ENCODE peak calls at places on chromosome 15, in four cellular contexts. One of them, this sample, is unnamed.

GRCh38 chr15:61169904-61170695 is 59.0 kb downstream of the RORA start:
- DNase-seq in ovary: no peak
- DNase-seq in foreskin fibroblast: no peak
- DNase-seq in neuronal stem cell: no peak
- DNase-seq in this sample: no peak

GRCh38 chr15:43517354-43518072 is at the start of gene MAP1A:
- DNase-seq in ovary: peak; percentile 65
- DNase-seq in foreskin fibroblast: no peak
- DNase-seq in neuronal stem cell: no peak
- DNase-seq in this sample: peak; percentile 34

GRCh38 chr15:58551764-58552504 is 120.1 kb downstream of the LIPC start:
- DNase-seq in ovary: no peak
- DNase-seq in foreskin fibroblast: peak; percentile 90
- DNase-seq in neuronal stem cell: no peak
- DNase-seq in this sample: peak; percentile 93

GRCh38 chr15:95226835-95227234 is 995.5 kb downstream of the MCTP2 start:
- DNase-seq in ovary: no peak
- DNase-seq in foreskin fibroblast: no peak
- DNase-seq in neuronal stem cell: no peak
- DNase-seq in this sample: no peak

GRCh38 chr15:56758770-56759449 is 25.6 kb upstream of the ZNF280D start:
- DNase-seq in ovary: no peak
- DNase-seq in foreskin fibroblast: peak; percentile 52
- DNase-seq in neuronal stem cell: no peak
- DNase-seq in this sample: no peak

GRCh38 chr15:87287156-87287555 is 969.4 kb downstream of the NTRK3 start:
- DNase-seq in ovary: no peak
- DNase-seq in foreskin fibroblast: peak; percentile 12
- DNase-seq in neuronal stem cell: no peak
- DNase-seq in this sample: peak; percentile 14

GRCh38 chr15:37101634-37102314 is 1.4 kb upstream of the MEIS2 start:
- DNase-seq in ovary: peak; percentile 86
- DNase-seq in foreskin fibroblast: peak; percentile 74
- DNase-seq in neuronal stem cell: peak; percentile 48
- DNase-seq in this sample: peak; percentile 42

GRCh38 chr15:38389924-38390542 is 63.9 kb upstream of the FAM98B start:
- DNase-seq in ovary: peak; percentile 40
- DNase-seq in foreskin fibroblast: no peak
- DNase-seq in neuronal stem cell: peak; percentile 44
- DNase-seq in this sample: no peak

GRCh38 chr15:35783203-35783602 is 237.2 kb upstream of the DPH6 start:
- DNase-seq in ovary: no peak
- DNase-seq in foreskin fibroblast: no peak
- DNase-seq in neuronal stem cell: no peak
- DNase-seq in this sample: no peak
- H3K4me3 ChIP-seq in ovary: no peak overlapping the region
- H3K4me3 ChIP-seq in foreskin fibroblast: no peak overlapping the region
- H3K4me3 ChIP-seq in neuronal stem cell: no peak overlapping the region
- H3K4me3 ChIP-seq in this sample: no peak overlapping the region

GRCh38 chr15:74785716-74786032 is 3.8 kb downstream of the CSK start:
- DNase-seq in ovary: no peak
- DNase-seq in foreskin fibroblast: no peak
- DNase-seq in neuronal stem cell: no peak
- DNase-seq in this sample: no peak
- H3K4me3 ChIP-seq in ovary: no peak overlapping the region
- H3K4me3 ChIP-seq in foreskin fibroblast: no peak overlapping the region
- H3K4me3 ChIP-seq in neuronal stem cell: no peak overlapping the region
- H3K4me3 ChIP-seq in this sample: no peak overlapping the region

GRCh38 chr15:93859176-93859575 is 372.2 kb upstream of the MCTP2 start:
- DNase-seq in ovary: no peak
- DNase-seq in foreskin fibroblast: no peak
- DNase-seq in neuronal stem cell: no peak
- DNase-seq in this sample: no peak

GRCh38 chr15:93865610-93866009 is 365.8 kb upstream of the MCTP2 start:
- DNase-seq in ovary: no peak
- DNase-seq in foreskin fibroblast: no peak
- DNase-seq in neuronal stem cell: no peak
- DNase-seq in this sample: no peak

GRCh38 chr15:93861956-93862741 is 369.2 kb upstream of the MCTP2 start:
- DNase-seq in ovary: no peak
- DNase-seq in foreskin fibroblast: no peak
- DNase-seq in neuronal stem cell: no peak
- DNase-seq in this sample: no peak

GRCh38 chr15:93861413-93861812 is 369.9 kb upstream of the MCTP2 start:
- DNase-seq in ovary: no peak
- DNase-seq in foreskin fibroblast: peak; percentile 1
- DNase-seq in neuronal stem cell: no peak
- DNase-seq in this sample: no peak

GRCh38 chr15:93862791-93863190 is 368.6 kb upstream of the MCTP2 start:
- DNase-seq in ovary: no peak
- DNase-seq in foreskin fibroblast: no peak
- DNase-seq in neuronal stem cell: no peak
- DNase-seq in this sample: no peak
- H3K4me3 ChIP-seq in ovary: no peak overlapping the region
- H3K4me3 ChIP-seq in foreskin fibroblast: no peak overlapping the region
- H3K4me3 ChIP-seq in neuronal stem cell: no peak overlapping the region
- H3K4me3 ChIP-seq in this sample: no peak overlapping the region

GRCh38 chr15:41493902-41494189 is 172 bp downstream of the ITPKA start:
- DNase-seq in ovary: no peak
- DNase-seq in foreskin fibroblast: no peak
- DNase-seq in neuronal stem cell: no peak
- DNase-seq in this sample: no peak

GRCh38 chr15:41493205-41493901 is at the start of gene ITPKA:
- DNase-seq in ovary: peak; percentile 66
- DNase-seq in foreskin fibroblast: peak; percentile 86
- DNase-seq in neuronal stem cell: peak; percentile 73
- DNase-seq in this sample: peak; percentile 38

GRCh38 chr15:41494190-41494921 is 682 bp downstream of the ITPKA start:
- DNase-seq in ovary: peak; percentile 44
- DNase-seq in foreskin fibroblast: no peak
- DNase-seq in neuronal stem cell: peak; percentile 58
- DNase-seq in this sample: no peak

GRCh38 chr15:41494922-41495735 is 1.5 kb downstream of the ITPKA start:
- DNase-seq in ovary: no peak
- DNase-seq in foreskin fibroblast: no peak
- DNase-seq in neuronal stem cell: peak; percentile 32
- DNase-seq in this sample: no peak

DNA sequence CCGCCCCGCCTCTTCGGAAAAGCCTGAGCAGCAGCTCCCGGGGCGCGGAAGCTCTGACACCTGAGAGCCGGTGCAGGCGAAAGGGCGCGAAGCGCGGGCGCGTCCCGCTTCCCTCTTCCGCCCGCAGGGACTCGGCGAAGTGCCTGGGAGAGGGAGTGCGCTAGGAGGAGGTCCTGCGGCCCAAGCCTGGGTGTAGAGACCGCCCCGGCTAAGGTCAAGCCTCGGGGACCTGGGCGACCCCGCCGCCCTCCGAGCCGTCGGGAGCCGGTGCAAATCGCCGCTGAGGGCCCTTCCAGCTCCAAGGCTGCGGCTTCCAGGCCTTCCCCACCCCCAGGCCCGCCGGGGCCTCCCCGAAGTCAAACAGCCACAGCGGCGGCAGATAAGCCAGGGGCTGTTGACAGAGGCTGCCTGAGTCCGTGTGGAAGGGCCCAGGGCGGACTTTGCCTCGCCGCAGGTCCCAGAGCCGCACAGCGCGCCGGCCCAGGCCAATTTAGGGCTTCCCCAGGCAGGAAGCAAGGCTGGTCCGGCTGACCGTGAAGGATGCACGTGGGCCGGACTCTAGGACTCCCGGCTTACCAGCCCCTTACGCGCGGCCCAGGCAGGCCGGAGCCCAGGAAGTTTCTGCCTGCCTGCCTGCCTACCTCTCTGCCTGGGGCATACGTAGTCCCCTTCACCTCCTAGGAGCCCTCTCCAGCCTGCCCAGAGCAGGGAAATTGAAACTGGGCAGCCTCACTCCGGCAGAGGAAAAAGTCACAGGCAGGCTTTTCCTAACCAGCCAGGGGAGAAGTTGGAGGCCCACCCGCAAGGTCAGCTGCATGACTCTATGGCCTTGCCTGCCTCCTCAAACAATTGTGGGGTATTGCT is 2.3 kb downstream of the ITPKA start:
- DNase-seq in ovary: no peak
- DNase-seq in foreskin fibroblast: no peak
- DNase-seq in neuronal stem cell: peak; percentile 36
- DNase-seq in this sample: no peak
- H3K4me3 ChIP-seq in ovary: peak overlapping the region; percentile 7
- H3K4me3 ChIP-seq in foreskin fibroblast: no peak overlapping the region
- H3K4me3 ChIP-seq in neuronal stem cell: peak overlapping the region; percentile 53
- H3K4me3 ChIP-seq in this sample: no peak overlapping the region

DNA sequence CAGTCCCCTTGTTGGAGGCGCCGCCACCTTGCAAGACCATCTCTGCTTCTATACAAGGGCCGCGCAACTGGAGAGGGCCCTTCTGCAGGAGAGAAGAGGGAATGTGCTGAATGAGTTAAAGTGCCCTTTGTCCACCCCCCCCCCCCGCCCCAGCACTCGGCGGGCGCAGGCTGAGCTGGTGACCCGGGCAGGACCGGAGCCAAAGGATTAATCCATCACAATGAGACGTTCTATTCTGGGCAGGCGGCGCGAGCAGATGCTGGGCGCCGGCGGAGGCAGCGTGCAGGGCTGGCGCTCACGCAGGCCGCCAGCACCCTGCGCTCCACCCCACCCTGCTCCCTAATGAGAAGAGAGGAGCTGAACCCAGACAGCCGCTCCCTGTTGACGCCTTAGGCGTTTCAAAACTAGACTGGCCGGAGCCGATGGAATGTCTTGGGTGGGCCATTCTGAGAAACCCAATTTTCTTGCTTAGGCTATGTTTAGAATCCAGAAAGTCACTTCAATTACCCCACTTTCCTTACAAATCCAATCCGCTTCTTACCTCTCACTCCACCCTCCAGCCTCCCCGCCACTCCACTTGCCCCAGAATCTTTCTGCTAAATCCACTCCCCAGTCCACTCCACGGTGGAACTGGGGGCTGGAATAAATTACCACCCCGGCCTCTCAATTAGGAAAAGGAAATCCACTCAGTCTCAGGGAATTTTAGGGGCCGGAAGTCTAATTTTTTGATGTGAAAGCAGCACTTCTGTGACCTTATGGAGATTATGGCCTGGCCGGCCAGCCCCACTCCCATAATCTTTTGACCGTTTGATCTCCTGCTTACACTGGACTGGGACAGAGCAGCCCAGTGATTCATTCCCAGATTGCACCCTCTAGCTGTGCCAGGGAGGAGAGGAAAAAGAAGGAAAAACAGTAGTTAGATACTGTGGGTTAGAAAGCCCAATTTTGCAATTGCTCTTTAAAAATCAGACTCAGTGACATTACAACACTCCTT is 32.7 kb downstream of the GJD2 start:
- DNase-seq in ovary: peak; percentile 23
- DNase-seq in foreskin fibroblast: peak; percentile 49
- DNase-seq in neuronal stem cell: peak; percentile 75
- DNase-seq in this sample: peak; percentile 56
- H3K4me3 ChIP-seq in ovary: no peak overlapping the region
- H3K4me3 ChIP-seq in foreskin fibroblast: peak overlapping the region; percentile 29
- H3K4me3 ChIP-seq in neuronal stem cell: peak overlapping the region; percentile 37
- H3K4me3 ChIP-seq in this sample: peak overlapping the region; percentile 14

DNA sequence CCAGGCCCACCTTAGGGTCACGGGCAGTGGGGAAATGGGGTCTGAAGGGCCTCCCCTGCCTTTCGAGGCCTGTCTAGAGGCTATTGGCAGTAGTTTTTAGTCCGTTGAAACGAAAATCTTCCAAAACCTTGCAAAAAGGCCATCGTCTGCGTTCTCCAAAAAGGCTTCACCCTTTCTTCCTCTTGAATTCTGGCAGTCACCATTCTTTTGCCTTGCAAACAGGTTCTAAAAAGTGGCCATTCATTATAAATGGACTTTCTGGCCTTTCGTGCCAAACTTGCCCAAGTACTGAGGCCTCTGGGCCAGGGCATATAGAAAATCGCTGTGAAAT is 367 bp upstream of the TARS3 start:
- DNase-seq in ovary: no peak
- DNase-seq in foreskin fibroblast: no peak
- DNase-seq in neuronal stem cell: no peak
- DNase-seq in this sample: no peak
- H3K4me3 ChIP-seq in ovary: no peak overlapping the region
- H3K4me3 ChIP-seq in foreskin fibroblast: peak overlapping the region; percentile 41
- H3K4me3 ChIP-seq in neuronal stem cell: peak overlapping the region; percentile 28
- H3K4me3 ChIP-seq in this sample: peak overlapping the region; percentile 29